ENCODE peak calls at places on chromosomes 13 and 19, in five cellular contexts. Y is IMR-90, F is stomach, J is H54, G is breast epithelium. T is an unnamed sample.

GRCh38 chr19:6947745-6948144 is 60.4 kb downstream of the ADGRE1 start:
- DNase-seq in Y (no peak), F (no peak), G (no peak), J (peak; percentile 77), T (no peak)

GRCh38 chr19:17214531-17215124 is 529 bp upstream of the USE1 start:
- DNase-seq in F (no peak), Y (no peak), G (no peak), J (no peak), T (no peak)

GRCh38 chr13:30734434-30734833 is 909 bp upstream of the ALOX5AP start:
- DNase-seq in G (no peak), J (peak; percentile 24), Y (peak; percentile 74), F (no peak), T (no peak)

GRCh38 chr19:51246153-51246552 is 4.7 kb upstream of the SIGLECL1 start:
- DNase-seq in Y (peak; percentile 1), F (no peak), J (no peak), G (no peak), T (no peak)

GRCh38 chr13:104006625-104007061 is 940.4 kb upstream of the SLC10A2 start:
- DNase-seq in J (no peak), Y (peak; percentile 50), G (no peak), F (no peak), T (no peak)

GRCh38 chr13:28031220-28031903 is 42.9 kb upstream of the URAD start:
- DNase-seq in G (peak; percentile 17), F (no peak), Y (no peak), J (no peak), T (no peak)

GRCh38 chr13:54018485-54018884 is 989.9 kb downstream of the OLFM4 start:
- DNase-seq in J (no peak), F (no peak), Y (no peak), G (no peak), T (no peak)

GRCh38 chr13:60268203-60268555 is 104.5 kb upstream of the DIAPH3 start:
- DNase-seq in J (no peak), Y (no peak), F (no peak), G (no peak), T (no peak)

GRCh38 chr13:79359064-79359463 is 47.0 kb downstream of the RBM26 start:
- DNase-seq in J (no peak), F (no peak), G (no peak), Y (no peak), T (no peak)

GRCh38 chr13:19567820-19568534 is 6.6 kb upstream of the TPTE2 start:
- DNase-seq in G (no peak), J (no peak), F (no peak), Y (no peak), T (no peak)

GRCh38 chr13:49858183-49858856 is 65.8 kb upstream of the KPNA3 start:
- DNase-seq in Y (peak; percentile 99), J (no peak), G (no peak), F (no peak), T (peak; percentile 36)

GRCh38 chr19:10011974-10012373 is 1.3 kb upstream of the RDH8 start:
- DNase-seq in F (no peak), J (no peak), Y (no peak), G (no peak), T (no peak)

GRCh38 chr13:23547000-23547590 is 23.1 kb upstream of the TNFRSF19 start:
- DNase-seq in J (no peak), Y (peak; percentile 7), G (no peak), F (no peak), T (no peak)

GRCh38 chr19:39110263-39110967 is 15.2 kb upstream of the PAK4 start:
- DNase-seq in Y (no peak), G (peak; percentile 61), F (peak; percentile 81), J (no peak), T (peak; percentile 80)

DNA sequence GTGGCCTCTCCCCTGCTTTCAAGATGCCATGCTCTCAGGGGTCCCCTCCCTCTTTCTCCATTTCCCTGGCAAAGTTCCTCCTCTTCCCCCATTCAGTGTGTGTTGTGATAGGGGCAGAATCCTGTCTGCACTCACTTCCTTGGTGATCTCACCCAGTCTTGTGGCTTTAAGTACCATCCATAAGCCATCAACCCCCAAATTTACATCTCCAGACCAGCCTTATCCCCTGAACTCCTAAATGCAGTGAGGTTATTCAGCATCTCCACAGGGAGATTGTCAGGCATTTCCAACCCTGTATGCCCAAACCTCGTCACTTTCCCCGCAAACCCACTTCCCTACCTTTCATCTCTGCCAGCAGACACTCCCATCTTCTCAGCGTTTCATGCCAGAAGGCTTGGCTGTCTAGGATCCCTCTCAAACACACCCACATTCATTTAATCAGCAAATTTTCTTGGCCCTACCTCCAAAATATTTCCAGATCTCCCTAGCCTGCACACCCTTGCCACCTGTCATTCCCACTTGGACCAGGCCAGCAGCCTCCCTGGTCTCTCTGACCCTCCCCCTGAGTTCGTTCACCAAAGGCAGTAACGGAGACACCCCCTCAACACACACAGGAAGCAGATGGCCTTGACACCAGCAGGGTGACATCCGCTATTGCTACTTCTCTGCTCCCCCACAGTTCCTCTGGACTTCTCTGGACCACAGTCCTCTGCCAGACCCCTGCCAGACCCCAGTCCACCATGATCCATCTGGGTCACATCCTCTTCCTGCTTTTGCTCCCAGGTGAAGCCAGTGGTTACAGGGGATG is at the start of gene HCST:
- DNase-seq in J (peak; percentile 56), F (no peak), Y (peak; percentile 22), G (no peak), T (no peak)
- TF ChIP-seq POLR2A in J (no peak), F (no peak), Y (no peak), G (no peak), T (no peak)

GRCh38 chr19:35117791-35118190 is 2.2 kb downstream of the FXYD3 start:
- DNase-seq in Y (no peak), J (no peak), G (no peak), F (peak; percentile 61), T (no peak)
- TF ChIP-seq POLR2A in Y (no peak), J (no peak), G (no peak), F (no peak), T (no peak)

GRCh38 chr19:2731181-2732117 is 8.4 kb downstream of the SLC39A3 start:
- DNase-seq in Y (no peak), J (no peak), G (no peak), F (no peak), T (no peak)
- TF ChIP-seq POLR2A in Y (no peak), J (no peak), G (no peak), F (no peak), T (no peak)

GRCh38 chr19:4360081-4360569 is 16.8 kb downstream of the MPND start:
- DNase-seq in J (no peak), G (no peak), F (no peak), Y (no peak), T (no peak)
- TF ChIP-seq POLR2A in J (no peak), G (no peak), F (no peak), Y (no peak), T (no peak)

DNA sequence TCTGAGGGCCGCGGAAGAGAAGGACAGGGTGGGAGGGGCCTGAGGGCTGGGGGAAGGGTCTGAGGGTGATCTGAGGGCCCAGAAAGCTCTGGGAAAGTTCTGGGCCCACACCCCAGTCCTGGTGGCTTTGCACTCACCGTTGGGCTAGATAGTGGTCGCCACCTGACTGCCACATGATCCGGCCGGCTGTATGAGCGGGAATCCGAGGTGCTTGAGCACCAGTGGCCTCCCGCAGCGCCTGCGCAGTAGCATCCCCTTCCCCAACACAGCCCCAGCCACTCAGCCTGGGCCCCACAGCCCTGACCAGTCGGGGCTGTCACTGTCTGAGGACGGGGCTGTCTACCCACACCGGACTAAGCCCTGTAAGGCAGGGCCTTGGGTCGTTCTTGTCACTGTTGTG is 15.0 kb downstream of the PRODH2 start:
- DNase-seq in J (no peak), Y (no peak), F (no peak), G (no peak), T (no peak)
- TF ChIP-seq POLR2A in J (no peak), Y (no peak), F (no peak), G (no peak), T (no peak)

DNA sequence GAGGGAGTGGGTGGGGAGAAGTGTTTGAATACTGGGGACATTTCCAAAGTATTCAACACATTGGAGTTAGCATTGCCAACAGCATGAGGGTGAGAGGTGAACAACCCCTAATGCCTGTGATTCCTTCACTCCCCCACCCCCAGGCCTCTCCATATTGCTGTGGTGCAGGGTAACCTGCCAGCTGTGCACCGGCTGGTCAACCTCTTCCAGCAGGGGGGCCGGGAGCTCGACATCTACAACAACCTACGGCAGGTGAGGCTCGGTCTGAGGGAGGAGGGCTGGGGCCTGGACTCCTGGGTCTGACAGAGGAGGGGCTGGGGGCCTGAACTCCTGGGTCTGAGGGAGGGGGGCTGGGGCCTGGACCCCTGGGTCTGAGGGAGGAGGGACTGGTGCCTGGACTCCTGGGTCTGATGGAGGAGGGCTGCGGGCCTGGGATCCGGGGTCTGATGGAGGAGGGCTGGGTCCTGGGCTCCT is 7.6 kb downstream of the BCL3 start:
- DNase-seq in G (no peak), F (no peak), J (no peak), Y (no peak), T (no peak)
- TF ChIP-seq POLR2A in G (no peak), F (no peak), J (no peak), Y (peak; percentile 0), T (no peak)

GRCh38 chr19:1490020-1490310 is 185 bp downstream of the PCSK4 start:
- DNase-seq in Y (no peak), G (no peak), J (no peak), F (no peak), T (no peak)
- TF ChIP-seq POLR2A in Y (no peak), G (no peak), J (no peak), F (no peak), T (no peak)